ENCODE peak calls at places on chromosomes 7 and 10, in four cellular contexts. U, B, N and L are unnamed samples.

GRCh38 chr10:46524471-46525176 is 31.8 kb downstream of the GPRIN2 start:
- DNase-seq in B (no peak), N (peak), U (no peak), L (peak)

GRCh38 chr7:92417913-92418312 is 29.4 kb upstream of the GATAD1 start:
- DNase-seq in N (no peak), U (no peak), B (no peak), L (no peak)

GRCh38 chr7:130133029-130133774 is 62.9 kb downstream of the KLHDC10 start:
- DNase-seq in B (no peak), U (no peak), N (no peak), L (no peak)

GRCh38 chr7:38244516-38244915 is 28.9 kb downstream of the TARP start:
- DNase-seq in B (no peak), U (no peak), N (no peak), L (no peak)

GRCh38 chr7:17318146-17318545 is 19.7 kb downstream of the AHR start:
- DNase-seq in U (no peak), B (no peak), N (no peak), L (no peak)

GRCh38 chr7:132551928-132552327 is 24.3 kb downstream of the PLXNA4 start:
- DNase-seq in U (no peak), B (no peak), N (no peak), L (no peak)

GRCh38 chr10:45514283-45515270 is 140.6 kb downstream of the ALOX5 start:
- DNase-seq in B (peak), N (peak), U (no peak), L (no peak)

GRCh38 chr7:157318015-157318706 is 18.6 kb upstream of the DNAJB6 start:
- DNase-seq in U (no peak), B (no peak), N (no peak), L (no peak)

GRCh38 chr7:155629171-155629570 is 15.3 kb upstream of the RBM33 start:
- DNase-seq in B (no peak), U (no peak), N (no peak), L (no peak)

GRCh38 chr7:121618182-121618581 is 222.1 kb upstream of the FAM3C start:
- DNase-seq in U (no peak), N (no peak), B (no peak), L (no peak)

GRCh38 chr7:121621947-121622346 is 225.8 kb upstream of the FAM3C start:
- DNase-seq in B (no peak), N (no peak), U (no peak), L (no peak)

GRCh38 chr7:121623130-121623872 is 227.2 kb upstream of the FAM3C start:
- DNase-seq in U (no peak), N (no peak), B (no peak), L (no peak)

GRCh38 chr7:121620206-121620605 is 224.1 kb upstream of the FAM3C start:
- DNase-seq in U (no peak), B (no peak), N (no peak), L (no peak)

GRCh38 chr7:121620953-121621606 is 225.0 kb upstream of the FAM3C start:
- DNase-seq in N (no peak), B (no peak), U (peak), L (no peak)
- H3K4me3 ChIP-seq in N (no peak), B (no peak), U (peak), L (no peak)

DNA sequence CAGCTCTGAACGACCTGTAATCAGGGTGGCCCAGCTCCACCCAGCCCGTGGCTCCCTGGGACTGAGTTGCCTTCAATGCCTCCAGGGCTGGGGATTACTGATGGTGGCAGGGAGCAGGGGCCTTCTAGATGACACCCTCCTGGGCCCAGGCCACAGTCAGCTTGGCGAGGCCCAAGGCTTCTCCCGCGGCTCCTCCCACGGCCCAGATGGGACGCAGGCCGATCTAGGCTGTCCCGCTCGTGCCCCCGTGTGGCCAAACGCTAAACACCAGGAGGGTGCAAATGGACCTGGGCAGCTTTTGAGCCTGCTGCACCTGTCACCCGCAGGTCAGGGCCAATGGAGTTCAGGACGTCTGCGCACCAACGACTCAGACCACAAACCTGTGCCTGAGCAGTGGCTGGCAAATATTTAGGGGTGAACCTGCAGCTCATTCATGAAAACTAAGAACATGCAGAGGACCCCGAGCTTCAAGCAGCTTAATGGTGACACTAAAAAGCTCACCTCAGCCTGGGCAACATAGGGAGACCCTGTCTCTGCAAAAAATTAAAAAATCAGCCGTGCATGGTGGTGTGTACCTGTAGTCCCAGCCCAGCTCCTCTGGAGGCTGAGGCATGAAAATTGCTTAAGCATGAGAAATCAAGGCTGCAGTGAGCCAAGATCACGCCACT is 43.2 kb downstream of the ASB13 start:
- DNase-seq in N (peak), B (peak), U (peak), L (peak)
- TF ChIP-seq POLR2AphosphoS5 in N (no peak), B (no peak), U (no peak), L (peak)

GRCh38 chr7:128860158-128861073 is 2.2 kb upstream of the ATP6V1F start:
- DNase-seq in N (no peak), U (no peak), B (no peak), L (no peak)
- H2AFZ ChIP-seq in N (no peak), U (no peak), B (no peak), L (no peak)

GRCh38 chr10:15367296-15367830 is 3.7 kb downstream of the FAM171A1 start:
- DNase-seq in B (peak), N (no peak), U (no peak), L (no peak)
- H3K4me3 ChIP-seq in B (no peak), N (no peak), U (no peak), L (no peak)

GRCh38 chr7:148800677-148801076 is 83.4 kb downstream of the EZH2 start:
- DNase-seq in N (no peak), U (no peak), B (no peak), L (no peak)

GRCh38 chr7:148799893-148800545 is 84.1 kb downstream of the EZH2 start:
- DNase-seq in N (no peak), U (no peak), B (no peak), L (no peak)

GRCh38 chr7:148804343-148805234 is 79.5 kb downstream of the EZH2 start:
- DNase-seq in U (no peak), B (no peak), N (no peak), L (no peak)

GRCh38 chr7:148803094-148803493 is 81.0 kb downstream of the EZH2 start:
- DNase-seq in N (no peak), B (no peak), U (no peak), L (no peak)

GRCh38 chr7:148802101-148802493 is 82.0 kb downstream of the EZH2 start:
- DNase-seq in U (no peak), N (no peak), B (no peak), L (no peak)
- TF ChIP-seq POLR2AphosphoS5 in U (no peak), N (no peak), B (no peak), L (no peak)

GRCh38 chr10:48634198-48634983 is 29.5 kb upstream of the ARHGAP22 start:
- DNase-seq in N (no peak), U (no peak), B (no peak), L (no peak)
- H2AFZ ChIP-seq in N (no peak), U (no peak), B (no peak), L (no peak)

DNA sequence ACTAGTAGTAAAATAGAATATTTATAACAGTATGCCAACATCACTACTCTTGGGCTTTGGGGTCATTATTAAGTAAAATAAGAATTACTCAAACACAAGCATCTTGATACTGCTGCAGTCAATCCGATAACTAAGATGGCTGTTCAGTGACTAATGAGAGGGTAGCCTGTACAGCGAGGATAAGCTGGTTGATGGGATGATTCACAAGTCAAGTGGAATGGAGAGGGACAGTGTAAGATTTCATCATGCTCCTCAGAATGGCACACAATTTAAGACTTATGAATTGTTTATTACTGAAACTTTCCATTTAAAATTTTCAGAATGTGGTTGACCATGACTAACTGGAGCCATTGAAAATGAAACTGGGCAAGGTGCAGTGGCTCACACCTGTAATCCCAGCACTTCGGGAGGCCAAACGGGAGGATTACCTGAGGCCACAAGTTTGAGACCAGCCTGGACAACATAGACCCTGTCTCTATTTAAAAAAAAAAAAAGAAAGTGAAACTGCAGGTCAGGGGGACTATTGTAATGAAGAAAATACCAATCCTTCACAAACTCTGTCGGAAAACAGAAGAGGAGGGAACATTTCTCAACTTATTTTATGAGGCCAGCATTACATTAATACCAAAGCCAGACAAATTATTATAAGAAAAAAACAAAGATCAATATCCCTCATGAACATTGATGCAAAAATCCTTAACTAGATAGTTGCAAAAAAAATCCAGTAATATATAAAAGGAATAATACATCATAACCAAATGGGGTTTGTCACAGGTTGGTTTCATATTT is 11.2 kb downstream of the AVL9 start:
- DNase-seq in U (no peak), B (peak), N (no peak), L (peak)
- H3K4me3 ChIP-seq in U (no peak), B (no peak), N (no peak), L (no peak)

GRCh38 chr10:133401500-133401899 is 7.5 kb downstream of the MTG1 start:
- DNase-seq in B (no peak), N (no peak), U (peak), L (no peak)

GRCh38 chr10:133405272-133405671 is 11.3 kb downstream of the MTG1 start:
- DNase-seq in B (no peak), U (no peak), N (no peak), L (no peak)

GRCh38 chr10:133401981-133402725 is 8.2 kb downstream of the MTG1 start:
- DNase-seq in U (peak), B (no peak), N (no peak), L (no peak)

GRCh38 chr10:133400624-133401424 is 6.9 kb downstream of the MTG1 start:
- DNase-seq in N (no peak), U (no peak), B (no peak), L (no peak)

GRCh38 chr10:133403359-133403758 is 9.4 kb downstream of the MTG1 start:
- DNase-seq in B (no peak), N (no peak), U (peak), L (no peak)
- TF ChIP-seq POLR2AphosphoS5 in B (no peak), N (no peak), U (no peak), L (no peak)